ENCODE peak calls at places on chromosome 7, in ten cellular contexts. W, E, R, D, K, N, Z, H, C and U are unnamed samples.
A peak's percentile ranks its signal among the peaks of the same experiment; 100 is the strongest.

GRCh38 chr7:925601-926000 is 28.9 kb downstream of the ADAP1 start:
- DNase-seq in E (no peak), C (no peak), H (no peak), K (no peak), Z (no peak), W (no peak), D (no peak), N (no peak), R (no peak), U (no peak)

GRCh38 chr7:372939-373791 is 83.2 kb downstream of the FOXL3 start:
- DNase-seq in D (no peak), H (peak; percentile 92), W (no peak), C (no peak), N (peak; percentile 18), E (no peak), K (no peak), Z (no peak), R (no peak), U (peak; percentile 88)

GRCh38 chr7:156173748-156174353 is 361.6 kb upstream of the SHH start:
- DNase-seq in E (no peak), H (no peak), R (no peak), Z (no peak), K (no peak), C (no peak), D (no peak), N (no peak), W (no peak), U (no peak)

GRCh38 chr7:23475579-23475844 is 5.2 kb upstream of the IGF2BP3 start:
- DNase-seq in N (no peak), Z (no peak), C (no peak), E (no peak), D (no peak), K (no peak), W (no peak), H (no peak), R (no peak), U (no peak)

GRCh38 chr7:14936530-14936929 is 34.0 kb upstream of the DGKB start:
- DNase-seq in W (no peak), D (peak; percentile 9), E (peak; percentile 12), N (peak; percentile 87), K (peak; percentile 18), R (peak; percentile 71), H (no peak), Z (peak; percentile 18), C (no peak), U (peak; percentile 51)

GRCh38 chr7:842436-843031 is 10.3 kb downstream of the SUN1 start:
- DNase-seq in N (no peak), D (no peak), C (no peak), W (no peak), R (peak; percentile 15), H (no peak), E (no peak), Z (no peak), K (no peak), U (no peak)

GRCh38 chr7:11689096-11689495 is 142.9 kb downstream of the THSD7A start:
- DNase-seq in C (no peak), Z (no peak), R (no peak), K (no peak), H (no peak), D (no peak), W (no peak), E (no peak), N (no peak), U (no peak)

GRCh38 chr7:16365177-16365576 is 56.2 kb downstream of the CRPPA start:
- DNase-seq in E (no peak), R (no peak), N (no peak), C (peak; percentile 18), D (no peak), K (no peak), Z (no peak), W (no peak), H (no peak), U (no peak)

GRCh38 chr7:96495751-96496216 is 173.9 kb upstream of the SLC25A13 start:
- DNase-seq in W (no peak), E (peak; percentile 65), N (no peak), Z (no peak), C (no peak), D (no peak), R (no peak), H (no peak), K (no peak), U (no peak)

GRCh38 chr7:28018020-28018419 is 162.6 kb downstream of the JAZF1 start:
- DNase-seq in N (no peak), Z (no peak), K (no peak), W (no peak), R (no peak), D (no peak), E (no peak), H (no peak), C (no peak), U (no peak)

GRCh38 chr7:149495785-149496641 is 1.6 kb downstream of the ZNF746 start:
- DNase-seq in R (peak; percentile 77), N (peak; percentile 84), C (peak; percentile 54), K (peak; percentile 69), D (peak; percentile 68), H (peak; percentile 54), W (no peak), Z (peak; percentile 85), E (peak; percentile 19), U (peak; percentile 87)

GRCh38 chr7:116886550-116887156 is 24.3 kb downstream of the CAPZA2 start:
- DNase-seq in E (no peak), H (no peak), W (no peak), K (no peak), C (peak; percentile 40), R (no peak), D (no peak), Z (no peak), N (no peak), U (no peak)

GRCh38 chr7:95723583-95724180 is 48.7 kb upstream of the DYNC1I1 start:
- DNase-seq in H (peak; percentile 53), Z (peak; percentile 13), E (peak; percentile 68), W (peak; percentile 47), N (peak; percentile 36), K (peak; percentile 76), R (peak; percentile 76), D (peak; percentile 65), C (peak; percentile 22), U (peak; percentile 86)

GRCh38 chr7:151689196-151689971 is 169.7 kb upstream of the RHEB start:
- DNase-seq in C (peak; percentile 67), D (no peak), E (no peak), K (no peak), W (no peak), Z (no peak), R (no peak), H (no peak), N (peak; percentile 71), U (peak; percentile 74)

GRCh38 chr7:42189535-42189934 is 47.5 kb downstream of the GLI3 start:
- DNase-seq in N (peak; percentile 58), R (peak; percentile 61), E (peak; percentile 26), W (no peak), D (no peak), K (peak; percentile 55), H (no peak), C (peak; percentile 64), Z (peak; percentile 38), U (no peak)

DNA sequence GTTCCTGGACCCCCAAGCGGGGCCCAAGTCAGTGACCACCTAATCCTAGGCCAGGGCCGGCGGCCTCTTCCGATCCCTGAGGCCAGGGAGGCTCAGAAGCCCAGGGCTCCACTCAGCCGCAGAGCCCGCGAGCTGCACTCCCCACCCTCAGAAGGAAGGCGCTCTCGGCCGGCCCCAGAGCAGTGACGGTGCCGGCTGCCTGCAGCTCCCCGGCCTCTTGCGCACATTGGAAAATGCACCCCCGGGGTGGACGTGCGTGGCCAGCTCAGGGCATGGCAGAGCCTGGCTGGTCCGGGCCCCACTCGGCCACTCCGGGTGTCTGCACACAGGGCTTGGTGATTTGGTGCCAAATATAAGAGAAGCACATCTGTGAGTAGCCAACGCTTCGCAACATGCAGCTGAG is 269.1 kb downstream of the PTPRN2 start:
- DNase-seq in C (no peak), D (no peak), K (no peak), H (no peak), W (no peak), E (no peak), N (no peak), Z (no peak), R (no peak), U (peak; percentile 55)
- H3K9me3 ChIP-seq in C (peaks cover 51% of the 10 kb centered on the region), D (no peaks in the 10 kb centered on the region), K (peaks cover 5% of the 10 kb centered on the region), H (no peaks in the 10 kb centered on the region), W (peaks cover 3% of the 10 kb centered on the region), E (no peaks in the 10 kb centered on the region), N (no peaks in the 10 kb centered on the region), Z (peaks cover 69% of the 10 kb centered on the region), R (no peaks in the 10 kb centered on the region), U (no peaks in the 10 kb centered on the region)

GRCh38 chr7:2821161-2821841 is 22.8 kb downstream of the GNA12 start:
- DNase-seq in R (peak; percentile 81), C (peak; percentile 95), Z (peak; percentile 83), E (peak; percentile 68), K (peak; percentile 67), D (peak; percentile 56), W (no peak), N (peak; percentile 91), H (no peak), U (peak; percentile 65)
- H3K4me2 ChIP-seq in R (peak overlapping the region; percentile 23), C (peak overlapping the region; percentile 70), Z (peak overlapping the region; percentile 49), E (peak overlapping the region; percentile 70), K (peak overlapping the region; percentile 26), D (peak overlapping the region; percentile 67), W (no peak overlapping the region), N (no peak overlapping the region), H (peak overlapping the region; percentile 29), U (peak overlapping the region; percentile 37)

DNA sequence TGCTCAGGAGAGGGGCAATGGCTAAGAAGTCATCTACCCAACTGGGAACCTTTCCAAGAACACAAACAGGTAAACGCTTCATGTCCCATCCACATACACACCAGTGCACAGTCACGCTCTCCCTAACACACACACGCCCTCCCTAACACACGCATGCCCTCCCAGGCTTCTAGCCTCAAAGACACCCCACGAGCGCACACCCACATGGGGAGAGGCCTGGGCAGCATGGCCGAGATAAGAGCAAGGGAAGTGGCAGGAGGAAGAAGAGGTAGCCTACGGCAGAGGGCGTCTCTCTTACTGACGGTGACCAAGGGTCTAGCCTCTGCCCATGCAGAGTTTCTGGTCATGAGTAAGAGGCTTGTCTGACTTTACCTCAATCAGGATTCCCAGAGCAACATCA is 3.1 kb downstream of the CYREN start:
- DNase-seq in D (no peak), C (no peak), Z (no peak), W (no peak), H (no peak), N (no peak), R (no peak), K (no peak), E (no peak), U (no peak)
- H3K4me3 ChIP-seq in D (no peak overlapping the region), C (no peak overlapping the region), Z (no peak overlapping the region), W (no peak overlapping the region), H (no peak overlapping the region), N (no peak overlapping the region), R (no peak overlapping the region), K (no peak overlapping the region), E (no peak overlapping the region), U (no peak overlapping the region)

DNA sequence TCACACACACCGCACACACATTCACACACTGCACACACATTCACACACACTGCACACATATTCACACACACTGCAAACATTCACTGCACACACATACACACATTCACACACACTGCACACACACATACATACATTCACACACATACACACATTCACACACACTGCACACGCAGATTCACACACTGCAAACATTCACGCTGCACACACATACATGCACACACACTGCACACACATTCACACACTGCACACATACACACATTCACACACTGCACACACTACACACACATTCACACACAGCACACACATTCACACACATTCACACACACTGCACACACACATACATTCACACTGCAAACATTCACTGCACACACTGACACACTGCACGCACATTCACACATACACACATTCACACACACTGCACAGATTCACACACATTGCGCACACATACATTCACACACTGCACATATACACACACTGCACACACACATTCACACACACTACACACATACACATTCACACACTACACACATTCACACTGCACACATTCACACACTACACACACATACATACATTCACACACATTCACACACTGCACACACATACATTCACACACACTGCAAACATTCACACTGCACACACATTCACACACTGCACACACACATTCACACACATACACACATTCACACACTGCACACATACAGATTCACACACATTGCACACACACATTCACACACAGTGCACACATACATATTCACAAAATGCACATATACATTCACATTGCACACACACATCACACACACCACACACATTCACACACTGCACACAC is 325.1 kb downstream of the PTPRN2 start:
- DNase-seq in K (no peak), C (no peak), R (no peak), D (no peak), W (no peak), E (no peak), Z (no peak), H (no peak), N (no peak), U (no peak)
- H3K9me3 ChIP-seq in K (peaks cover 9% of the 10 kb centered on the region), C (peaks cover 76% of the 10 kb centered on the region), R (no peaks in the 10 kb centered on the region), D (peaks cover 5% of the 10 kb centered on the region), W (no peaks in the 10 kb centered on the region), E (no peaks in the 10 kb centered on the region), Z (peaks cover 77% of the 10 kb centered on the region), H (no peaks in the 10 kb centered on the region), N (peaks cover 15% of the 10 kb centered on the region), U (peaks cover 2% of the 10 kb centered on the region)